ENCODE peak calls at places on chromosomes 12 and 14, in six cellular contexts. T is tibial nerve, M is M059J, K is ELR, U is DMS 273 treated with DMSO at 0.1 percent for 48 hours, L is mesendoderm. C is an unnamed sample.

GRCh38 chr12:131050463-131051154 is 96.9 kb downstream of the ADGRD1 start:
- DNase-seq in T (no peak), M (no peak), L (no peak), K (no peak), U (no peak), C (no peak)

GRCh38 chr14:60905930-60906329 is 74.9 kb downstream of the TRMT5 start:
- DNase-seq in K (peak), T (no peak), U (no peak), M (peak), L (no peak), C (no peak)

GRCh38 chr14:55438066-55438683 is 2.2 kb downstream of the TBPL2 start:
- DNase-seq in T (peak), L (peak), K (peak), M (peak), U (peak), C (peak)

GRCh38 chr12:63790608-63790945 is 10.9 kb downstream of the RXYLT1 start:
- DNase-seq in K (no peak), T (no peak), L (no peak), U (no peak), M (no peak), C (no peak)

GRCh38 chr14:104086210-104086660 is 735 bp downstream of the ASPG start:
- DNase-seq in T (no peak), M (no peak), U (no peak), K (no peak), L (no peak), C (no peak)

GRCh38 chr12:70576341-70577282 is 60.6 kb downstream of the PTPRB start:
- DNase-seq in T (no peak), U (peak), L (peak), M (peak), K (peak), C (peak)

GRCh38 chr12:87344699-87345098 is 684.5 kb downstream of the C12orf50 start:
- DNase-seq in L (peak), U (no peak), T (no peak), K (peak), M (peak), C (no peak)

GRCh38 chr12:117356048-117356447 is 5.4 kb downstream of the NOS1 start:
- DNase-seq in U (no peak), L (no peak), K (peak), M (peak), T (no peak), C (no peak)

GRCh38 chr14:24435192-24435810 is 5.5 kb downstream of the KHNYN start:
- DNase-seq in L (no peak), M (no peak), T (no peak), K (no peak), U (no peak), C (no peak)

GRCh38 chr14:28751467-28752058 is 15.0 kb upstream of the FOXG1 start:
- DNase-seq in T (no peak), K (peak), M (peak), L (peak), U (peak), C (peak)

GRCh38 chr14:74945852-74946658 is 9.3 kb downstream of the PGF start:
- DNase-seq in K (peak), U (no peak), M (peak), L (peak), T (peak), C (peak)

GRCh38 chr12:63985456-63985855 is 141.0 kb downstream of the SRGAP1 start:
- DNase-seq in K (no peak), M (no peak), L (no peak), T (no peak), U (no peak), C (no peak)

GRCh38 chr14:93997933-93998870 is 1.1 kb downstream of the CCDC197 start:
- DNase-seq in M (no peak), L (no peak), T (no peak), K (no peak), U (no peak), C (no peak)

C was measured in NCI-H2171.